ENCODE peak calls at places on chromosome 16, in four cellular contexts. H, A, E and U are unnamed samples. For H3K4me1, the result is how much of the 10 kb centered on the place peaks cover.

GRCh38 chr16:855471-855870 is 54.9 kb upstream of the GNG13 start:
- DNase-seq in E (no peak), A (no peak), H (no peak), U (no peak)

GRCh38 chr16:65781363-65781762 is 585.1 kb upstream of the CDH5 start:
- DNase-seq in A (peak), E (no peak), H (no peak), U (no peak)

GRCh38 chr16:87874639-87875472 is 5.5 kb upstream of the SLC7A5 start:
- DNase-seq in A (no peak), E (no peak), H (no peak), U (no peak)

GRCh38 chr16:48385272-48385953 is at the start of gene SIAH1:
- DNase-seq in E (peak), H (peak), A (peak), U (peak)

GRCh38 chr16:69848635-69849545 is 86.8 kb downstream of the WWP2 start:
- DNase-seq in H (peak), A (peak), E (peak), U (peak)

GRCh38 chr16:78677332-78677731 is 577.9 kb downstream of the WWOX start:
- DNase-seq in E (no peak), H (no peak), A (peak), U (no peak)

GRCh38 chr16:15043344-15043743 is 12.5 kb downstream of the NTAN1 start:
- DNase-seq in E (no peak), H (no peak), A (no peak), U (no peak)

GRCh38 chr16:47750371-47750770 is 289.2 kb downstream of the PHKB start:
- DNase-seq in A (no peak), H (no peak), E (no peak), U (no peak)

GRCh38 chr16:4806280-4806679 is 3.8 kb upstream of the ROGDI start:
- DNase-seq in E (no peak), H (no peak), A (no peak), U (no peak)

DNA sequence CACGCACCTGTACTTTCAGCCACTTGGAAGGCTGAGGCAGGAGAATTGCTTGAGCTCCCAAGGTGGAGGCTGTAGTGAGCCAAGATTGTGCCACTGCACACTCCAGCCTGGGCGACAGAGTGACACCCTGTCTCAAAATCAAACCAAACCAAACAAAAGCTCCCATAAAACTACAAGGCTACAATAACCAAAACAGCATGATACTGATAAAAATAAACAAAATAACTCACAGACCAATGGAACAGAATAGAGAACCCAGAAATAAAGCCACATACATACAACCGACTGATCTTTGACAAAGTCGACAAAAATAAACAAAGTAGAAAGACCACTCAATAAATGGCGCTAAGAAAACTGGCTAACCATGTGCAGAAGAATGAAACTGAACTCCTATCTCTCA is 37.2 kb downstream of the BRD7 start:
- DNase-seq in H (no peak), E (no peak), A (no peak), U (no peak)
- H3K4me1 ChIP-seq in H (under half), E (under half), A (under half), U (under half)

GRCh38 chr16:10318798-10319500 is 66.9 kb upstream of the ATF7IP2 start:
- DNase-seq in E (no peak), H (no peak), A (no peak), U (no peak)
- H3K27ac ChIP-seq in E (peak), H (no peak), A (no peak), U (no peak)

GRCh38 chr16:85173981-85174751 is 61.9 kb upstream of the CIBAR2 start:
- DNase-seq in E (no peak), H (no peak), A (peak), U (no peak)

GRCh38 chr16:85171809-85172464 is 59.7 kb upstream of the CIBAR2 start:
- DNase-seq in A (no peak), E (no peak), H (no peak), U (no peak)

GRCh38 chr16:85174871-85175723 is 62.8 kb upstream of the CIBAR2 start:
- DNase-seq in A (peak), H (no peak), E (no peak), U (no peak)

GRCh38 chr16:85172465-85173071 is 60.3 kb upstream of the CIBAR2 start:
- DNase-seq in A (peak), H (no peak), E (peak), U (no peak)

DNA sequence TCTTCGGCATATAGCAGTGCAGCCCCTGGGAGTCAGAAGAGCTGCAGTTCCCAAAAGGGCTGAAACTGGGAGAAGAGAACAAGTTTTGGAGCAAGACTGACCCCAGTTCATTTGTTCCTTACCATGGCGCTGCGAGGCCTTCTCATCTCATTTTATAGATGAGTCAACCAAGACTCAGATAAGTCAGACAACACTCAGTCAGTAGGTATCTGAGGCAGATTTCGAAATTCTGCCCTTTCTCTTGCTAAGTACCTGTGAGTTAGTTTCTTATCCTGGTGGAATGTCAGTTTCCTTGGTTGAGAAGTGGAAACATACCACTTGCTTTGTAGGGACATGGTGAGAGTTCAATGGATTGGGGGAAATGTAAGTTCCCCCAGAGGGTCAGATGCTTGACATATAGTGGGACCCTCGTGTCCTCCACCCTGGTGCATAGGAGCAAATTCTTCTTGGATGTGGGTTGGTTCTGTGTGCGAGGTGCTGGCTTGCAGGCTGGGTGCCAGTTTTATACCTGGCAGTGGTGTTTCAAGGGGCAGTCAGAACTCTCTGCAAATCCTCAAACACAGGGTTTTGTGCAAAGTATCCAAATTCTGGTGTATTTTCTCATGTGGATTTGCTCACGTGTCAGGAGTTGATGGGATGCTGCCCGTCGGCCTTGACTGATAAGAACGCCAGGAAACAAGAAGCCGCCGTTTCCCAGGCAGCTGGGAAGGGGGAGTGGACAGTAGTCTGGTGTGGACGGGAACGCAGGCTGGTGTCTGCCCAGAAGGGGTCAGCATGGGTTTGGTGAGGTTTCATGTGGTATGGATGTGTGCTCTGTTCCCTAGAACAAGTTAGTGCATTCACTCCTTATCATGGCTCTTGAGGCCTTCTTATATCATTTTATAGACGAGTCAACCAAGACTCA is 61.1 kb upstream of the CIBAR2 start:
- DNase-seq in E (peak), H (no peak), A (peak), U (peak)
- TF ChIP-seq CTCF in E (no peak), H (no peak), A (peak), U (no peak)

GRCh38 chr16:24980077-24980793 is 34.9 kb downstream of the ARHGAP17 start:
- DNase-seq in E (no peak), A (peak), H (no peak), U (no peak)
- H3K4me1 ChIP-seq in E (under half), A (under half), H (half or more), U (under half)

GRCh38 chr16:18984425-18985005 is 781 bp downstream of the TMC7 start:
- DNase-seq in E (no peak), A (peak), H (no peak), U (no peak)
- H3K27ac ChIP-seq in E (no peak), A (no peak), H (peak), U (no peak)